ENCODE peak calls at places on chromosomes 3 and 15, in six cellular contexts. O, X, Z, D, Y and M are unnamed samples.

GRCh38 chr3:128878556-128879124 is 780 bp upstream of the ACAD9 start:
- DNase-seq in O (peak; percentile 8), Y (peak; percentile 66), Z (no peak), X (peak; percentile 67), D (no peak), M (no peak)

GRCh38 chr3:125647318-125648014 is 52.2 kb upstream of the OSBPL11 start:
- DNase-seq in Y (no peak), Z (no peak), O (no peak), X (no peak), D (no peak), M (no peak)

GRCh38 chr3:128276151-128276445 is 122.8 kb downstream of the EEFSEC start:
- DNase-seq in D (no peak), X (no peak), Z (no peak), O (no peak), Y (no peak), M (no peak)

GRCh38 chr15:42378011-42378410 is 18.7 kb downstream of the CAPN3 start:
- DNase-seq in O (no peak), X (no peak), Z (no peak), D (no peak), Y (no peak), M (no peak)

GRCh38 chr3:99872633-99873254 is 55.1 kb downstream of the CMSS1 start:
- DNase-seq in D (no peak), Y (no peak), O (peak; percentile 50), Z (no peak), X (no peak), M (no peak)

GRCh38 chr15:82063055-82063454 is 17.2 kb upstream of the MEX3B start:
- DNase-seq in D (no peak), X (no peak), O (no peak), Z (no peak), Y (no peak), M (no peak)

GRCh38 chr3:120460862-120461261 is 10.1 kb upstream of the FSTL1 start:
- DNase-seq in X (no peak), O (no peak), Z (no peak), D (no peak), Y (no peak), M (no peak)

GRCh38 chr15:99696096-99696495 is 37.1 kb downstream of the LYSMD4 start:
- DNase-seq in O (no peak), Z (no peak), D (no peak), Y (no peak), X (no peak), M (no peak)

GRCh38 chr3:56980798-56981390 is 79.6 kb upstream of the SPATA12 start:
- DNase-seq in Y (peak; percentile 99), X (no peak), D (no peak), Z (no peak), O (no peak), M (peak; percentile 56)

GRCh38 chr3:99884484-99884883 is 66.8 kb downstream of the CMSS1 start:
- DNase-seq in D (no peak), Y (no peak), O (no peak), X (no peak), Z (no peak), M (no peak)

GRCh38 chr15:90660195-90660995 is 56.8 kb upstream of the BLM start:
- DNase-seq in Z (peak; percentile 79), X (peak; percentile 89), Y (peak; percentile 84), D (peak; percentile 54), O (peak; percentile 86), M (peak; percentile 65)

GRCh38 chr3:46498916-46499519 is 1.2 kb downstream of the RTP3 start:
- DNase-seq in O (no peak), Z (no peak), D (no peak), X (no peak), Y (no peak), M (no peak)

GRCh38 chr15:81195339-81195864 is 1.3 kb upstream of the IL16 start:
- DNase-seq in D (no peak), Y (no peak), X (no peak), O (no peak), Z (no peak), M (no peak)

GRCh38 chr3:3015472-3016089 is 94.6 kb downstream of the IL5RA start:
- DNase-seq in Y (peak; percentile 3), D (no peak), Z (peak; percentile 24), X (no peak), O (no peak), M (no peak)

GRCh38 chr15:34582461-34583357 is 742 bp downstream of the GOLGA8B start:
- DNase-seq in Z (no peak), O (no peak), X (no peak), D (peak; percentile 19), Y (peak; percentile 3), M (no peak)

GRCh38 chr3:57622362-57622761 is 25.2 kb upstream of the ARF4 start:
- DNase-seq in Y (no peak), D (no peak), X (no peak), Z (no peak), O (no peak), M (no peak)

GRCh38 chr15:74643368-74644204 is 27.9 kb downstream of the CLK3 start:
- DNase-seq in Y (no peak), X (no peak), O (no peak), Z (no peak), D (no peak), M (no peak)

GRCh38 chr3:31481697-31482096 is 51.0 kb upstream of the STT3B start:
- DNase-seq in X (no peak), Y (no peak), D (no peak), Z (no peak), O (no peak), M (no peak)

GRCh38 chr3:29170894-29171582 is 109.8 kb upstream of the RBMS3 start:
- DNase-seq in Z (no peak), O (no peak), X (no peak), D (no peak), Y (peak; percentile 47), M (no peak)

GRCh38 chr15:83673385-83673784 is 19.5 kb downstream of the ADAMTSL3 start:
- DNase-seq in D (no peak), X (no peak), O (no peak), Y (no peak), Z (no peak), M (no peak)

GRCh38 chr3:69541823-69542264 is 156.0 kb upstream of the FRMD4B start:
- DNase-seq in Z (no peak), Y (no peak), D (no peak), X (no peak), O (no peak), M (no peak)

GRCh38 chr15:35545316-35545824 is 595 bp downstream of the DPH6 start:
- DNase-seq in Z (peak; percentile 5), X (peak; percentile 68), D (peak; percentile 1), Y (peak; percentile 59), O (peak; percentile 16), M (no peak)

GRCh38 chr15:68203956-68204355 is 1.2 kb downstream of the CALML4 start:
- DNase-seq in O (no peak), Y (no peak), D (no peak), X (peak; percentile 57), Z (no peak), M (no peak)

GRCh38 chr15:26095710-26096330 is 232.7 kb upstream of the ATP10A start:
- DNase-seq in Z (no peak), X (no peak), Y (no peak), D (no peak), O (no peak), M (no peak)

GRCh38 chr15:38667875-38668274 is 103.3 kb upstream of the RASGRP1 start:
- DNase-seq in X (no peak), Y (no peak), D (no peak), O (no peak), Z (no peak), M (no peak)

GRCh38 chr15:43370310-43370974 is 401 bp downstream of the ZSCAN29 start:
- DNase-seq in Z (no peak), O (no peak), X (no peak), Y (peak; percentile 19), D (no peak), M (no peak)

DNA sequence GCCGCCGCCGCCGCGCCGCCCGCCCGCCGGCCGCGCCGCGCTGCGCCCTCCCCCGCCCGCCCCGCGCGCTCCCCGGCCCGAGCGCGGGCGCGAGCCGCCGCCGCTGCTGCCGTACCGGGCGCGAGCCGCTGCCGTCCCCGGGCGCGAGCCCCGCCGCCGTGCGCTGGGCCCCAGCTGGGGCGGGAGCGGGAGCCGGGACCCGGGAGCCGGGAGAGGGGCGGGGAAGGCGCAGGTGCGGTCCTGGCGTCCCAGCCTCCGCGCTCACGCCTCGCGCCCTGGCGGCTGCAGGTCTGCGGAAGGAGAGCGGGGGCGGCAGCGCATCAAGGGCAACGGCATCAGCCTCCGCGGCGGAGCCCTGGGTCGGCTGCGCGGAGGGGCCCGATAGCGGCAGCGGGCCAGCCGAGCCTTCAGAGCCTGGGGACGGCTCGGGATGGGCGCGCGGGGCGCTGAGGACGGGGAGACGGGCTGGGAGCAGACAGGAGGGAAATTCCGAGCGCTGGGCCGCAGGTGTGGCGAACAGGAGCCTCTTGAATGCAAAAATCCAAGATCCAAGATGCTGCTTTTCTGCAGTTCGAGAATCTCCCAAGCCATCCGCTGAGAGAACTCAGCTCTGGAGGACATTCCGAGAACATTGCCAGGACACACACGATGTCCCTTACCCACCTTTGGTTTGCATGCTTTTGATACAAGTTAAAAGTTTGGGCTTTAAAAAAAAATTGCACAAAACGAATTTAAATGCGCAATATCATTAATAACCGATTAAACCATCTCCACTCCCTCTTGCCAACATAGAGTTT is 251.1 kb downstream of the TJP1 start:
- DNase-seq in O (no peak), D (no peak), Y (peak; percentile 12), Z (no peak), X (no peak), M (no peak)
- H3K4me3 ChIP-seq in O (no peak overlapping the region), D (no peak overlapping the region), Y (peak overlapping the region; percentile 28), Z (no peak overlapping the region), X (peak overlapping the region; percentile 43), M (peak overlapping the region; percentile 71)

GRCh38 chr15:59172289-59172901 is 34.2 kb upstream of the LDHAL6B start:
- DNase-seq in O (no peak), Y (no peak), X (no peak), D (no peak), Z (no peak), M (no peak)
- TF ChIP-seq CTCF in O (no peak), Y (peak; percentile 18), X (no peak), D (no peak), Z (no peak), M (no peak)

DNA sequence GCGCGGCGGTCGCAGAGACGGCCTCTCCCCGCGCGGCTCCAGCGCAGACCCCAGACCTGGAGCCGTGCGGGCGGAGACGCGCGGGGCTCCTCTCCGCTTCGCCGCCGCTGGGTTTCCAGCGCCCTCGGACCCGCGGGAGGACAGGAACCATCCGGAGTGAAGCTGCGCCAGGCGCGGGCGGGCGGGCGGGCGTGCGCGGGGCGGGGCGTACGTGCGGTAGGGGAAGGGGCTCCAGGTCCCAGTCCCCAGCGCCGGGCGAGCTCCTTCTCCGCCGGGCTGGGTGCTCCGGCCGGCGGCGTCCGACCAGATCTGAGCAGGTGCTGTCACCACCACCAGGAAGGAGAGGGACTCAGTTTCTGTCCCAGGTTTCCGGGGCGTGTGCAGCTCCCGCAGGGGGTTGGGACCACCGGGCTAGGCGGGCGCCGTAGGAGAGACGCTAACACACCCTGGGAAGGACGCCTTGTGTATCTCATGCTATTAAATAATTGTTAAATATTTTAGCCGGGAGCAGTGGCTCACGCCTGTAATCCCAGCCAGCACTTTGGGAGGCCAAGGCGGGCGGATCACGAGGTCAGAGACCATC is at the start of gene CHRNA3:
- DNase-seq in O (no peak), D (no peak), X (no peak), Y (no peak), Z (no peak), M (no peak)
- H3K4me3 ChIP-seq in O (no peak within 1 kb of the TSS), D (no peak within 1 kb of the TSS), X (peak within 1 kb of the TSS; percentile 39), Y (peak within 1 kb of the TSS; percentile 17), Z (no peak within 1 kb of the TSS), M (peak within 1 kb of the TSS; percentile 64)

DNA sequence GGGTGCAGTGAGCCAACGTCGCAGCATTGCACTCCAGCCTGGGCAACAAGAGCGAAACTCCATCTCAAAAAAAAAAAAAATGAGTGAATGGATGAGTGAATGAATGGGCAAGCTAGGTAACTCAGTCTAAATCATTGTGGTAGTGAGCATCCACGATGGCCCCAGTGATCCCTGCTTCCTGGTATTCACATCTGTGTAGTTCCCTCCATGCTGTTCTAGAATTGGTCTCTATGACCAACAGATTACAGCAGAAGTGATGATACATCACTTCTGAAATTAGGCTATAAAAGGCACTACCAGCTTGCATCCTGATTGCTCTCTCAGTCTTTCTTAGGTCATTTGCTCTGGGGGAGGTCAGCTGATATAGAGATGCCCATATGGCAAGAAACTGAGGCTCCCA is 53.3 kb downstream of the KLHL6 start:
- DNase-seq in X (no peak), Y (no peak), Z (no peak), D (no peak), O (no peak), M (no peak)
- TF ChIP-seq CTCF in X (no peak), Y (no peak), Z (no peak), D (no peak), O (no peak), M (no peak)